ENCODE peak calls at places on chromosomes 11 and 22, in nine cellular contexts. U is activated B cell treated with CpG ODN at 0.5 μM for 24 hours; O is nephron progenitor cell; R is stimulated activated CD4-positive, alpha-beta T cell treated with anti-CD3 and anti-CD28 coated beads, Interleukin-1b, Interleukin-23, amount 100 ng/mL, for 48 hours; B is AG09319; D is EL; W is choroid plexus epithelial cell; T is B cell; G is stimulated activated effector memory CD8-positive, alpha-beta T cell treated with anti-CD3 and anti-CD28 coated beads, Interleukin-12 subunit alpha, Interleukin-12 subunit beta, amount 100 ng/mL, for 72 hours. Q is an unnamed sample.

GRCh38 chr11:109166441-109166840 is 255.5 kb upstream of the C11orf87 start:
- DNase-seq in U (no peak), O (no peak), R (no peak), B (no peak), D (no peak), W (no peak), T (no peak), G (no peak), Q (no peak)

GRCh38 chr11:120337896-120338840 is 2.0 kb downstream of the ARHGEF12 start:
- DNase-seq in U (no peak), O (no peak), R (no peak), B (no peak), D (peak; percentile 39), W (peak; percentile 60), T (no peak), G (no peak), Q (peak; percentile 65)

GRCh38 chr22:19174106-19175025 is 4.2 kb downstream of the SLC25A1 start:
- DNase-seq in U (no peak), O (peak; percentile 36), R (no peak), B (no peak), D (peak; percentile 87), W (peak; percentile 75), T (peak; percentile 76), G (no peak), Q (peak; percentile 91)

GRCh38 chr22:26573026-26573662 is 16.8 kb downstream of the TPST2 start:
- DNase-seq in U (no peak), O (no peak), R (no peak), B (no peak), D (no peak), W (no peak), T (peak; percentile 25), G (no peak), Q (peak; percentile 62)

GRCh38 chr11:10752061-10752460 is 1.0 kb downstream of the CTR9 start:
- DNase-seq in U (no peak), O (no peak), R (no peak), B (no peak), D (no peak), W (no peak), T (no peak), G (no peak), Q (no peak)

GRCh38 chr11:129951201-129951882 is 51.3 kb downstream of the PRDM10 start:
- DNase-seq in U (no peak), O (no peak), R (no peak), B (no peak), D (no peak), W (peak; percentile 55), T (no peak), G (no peak), Q (no peak)

GRCh38 chr22:40932396-40932795 is 18.8 kb upstream of the RBX1 start:
- DNase-seq in U (no peak), O (no peak), R (no peak), B (no peak), D (no peak), W (no peak), T (no peak), G (no peak), Q (no peak)

GRCh38 chr11:111845256-111846028 is 25.9 kb downstream of the ALG9 start:
- DNase-seq in U (no peak), O (no peak), R (no peak), B (no peak), D (no peak), W (peak; percentile 67), T (no peak), G (no peak), Q (peak; percentile 25)

GRCh38 chr11:10192036-10192435 is 102.0 kb downstream of the SBF2 start:
- DNase-seq in U (no peak), O (no peak), R (no peak), B (no peak), D (peak; percentile 12), W (no peak), T (no peak), G (no peak), Q (peak; percentile 18)

GRCh38 chr22:44166877-44167276 is 13.8 kb upstream of the PARVG start:
- DNase-seq in U (no peak), O (no peak), R (no peak), B (no peak), D (no peak), W (no peak), T (no peak), G (no peak), Q (no peak)

GRCh38 chr11:62805044-62805892 is at the start of gene NXF1:
- DNase-seq in U (peak; percentile 99), O (peak; percentile 98), R (peak; percentile 94), B (peak; percentile 90), D (peak; percentile 94), W (peak; percentile 97), T (peak; percentile 100), G (peak; percentile 99), Q (peak; percentile 96)

GRCh38 chr11:86291466-86292262 is 10.4 kb upstream of the HIKESHI start:
- DNase-seq in U (no peak), O (peak; percentile 63), R (peak; percentile 79), B (no peak), D (peak; percentile 59), W (peak; percentile 55), T (peak; percentile 70), G (peak; percentile 41), Q (peak; percentile 75)

Q was measured in cardiac fibroblast.